ENCODE peak calls at places on chromosomes 6 and 20, in ten cellular contexts. F is HCT116; I is astrocyte of the spinal cord; Q is lower lobe of right lung; L is breast epithelium; H is dorsolateral prefrontal cortex; R is PC-3; V is brain microvascular endothelial cell; A is CD8-positive, alpha-beta T cell; X is fibroblast of mammary gland. U is an unnamed sample.

GRCh38 chr6:12348530-12349511 is 58.7 kb downstream of the EDN1 start:
- DNase-seq in Q (peak), I (peak), X (peak), A (no peak), R (peak), L (no peak), H (no peak), F (peak), V (peak), U (peak)

GRCh38 chr20:49483018-49483705 is 694 bp upstream of the KCNB1 start:
- DNase-seq in I (no peak), Q (no peak), L (no peak), V (no peak), A (no peak), X (no peak), H (no peak), F (no peak), R (no peak), U (no peak)

GRCh38 chr6:40681622-40682021 is 94.5 kb upstream of the LRFN2 start:
- DNase-seq in H (no peak), L (no peak), X (no peak), F (no peak), V (no peak), A (no peak), Q (no peak), R (no peak), I (no peak), U (no peak)

GRCh38 chr6:1601616-1602355 is 7.9 kb upstream of the FOXC1 start:
- DNase-seq in A (no peak), Q (no peak), H (no peak), X (no peak), R (no peak), V (no peak), F (no peak), I (no peak), L (no peak), U (no peak)

GRCh38 chr6:13074746-13075490 is 253.4 kb downstream of the TBC1D7 start:
- DNase-seq in H (no peak), V (no peak), F (no peak), Q (no peak), L (no peak), X (no peak), A (no peak), R (no peak), I (no peak), U (no peak)

GRCh38 chr6:24630861-24631505 is 15.0 kb downstream of the KIAA0319 start:
- DNase-seq in A (no peak), Q (no peak), L (no peak), F (no peak), I (no peak), H (no peak), V (no peak), R (no peak), X (no peak), U (no peak)

GRCh38 chr6:111871725-111872520 is 1.3 kb downstream of the FYN start:
- DNase-seq in H (peak), V (peak), L (no peak), Q (no peak), I (peak), R (peak), F (no peak), X (peak), A (peak), U (no peak)

GRCh38 chr6:47209632-47210031 is 100.1 kb downstream of the TNFRSF21 start:
- DNase-seq in X (peak), A (no peak), Q (no peak), R (no peak), V (peak), F (no peak), H (no peak), I (peak), L (no peak), U (no peak)

GRCh38 chr20:39195495-39196129 is 233.5 kb downstream of the DHX35 start:
- DNase-seq in X (no peak), R (no peak), V (no peak), Q (no peak), L (no peak), A (no peak), H (no peak), F (no peak), I (no peak), U (no peak)

GRCh38 chr6:38503940-38504682 is 135.6 kb downstream of the BTBD9 start:
- DNase-seq in Q (no peak), H (no peak), A (no peak), L (no peak), F (no peak), X (no peak), R (no peak), V (no peak), I (no peak), U (no peak)

GRCh38 chr20:49344975-49345374 is 67.1 kb upstream of the ZNFX1 start:
- DNase-seq in R (peak), H (no peak), V (peak), I (peak), L (no peak), F (no peak), A (no peak), X (peak), Q (no peak), U (peak)

GRCh38 chr20:51917886-51918545 is 115.7 kb upstream of the SALL4 start:
- DNase-seq in H (no peak), R (peak), I (no peak), V (no peak), Q (no peak), A (no peak), X (no peak), L (no peak), F (no peak), U (no peak)

GRCh38 chr6:42450314-42451145 is 1.2 kb downstream of the TRERF1 start:
- DNase-seq in F (no peak), H (no peak), A (no peak), V (no peak), X (no peak), R (peak), I (peak), L (no peak), Q (no peak), U (no peak)

GRCh38 chr6:90605749-90606344 is 19.0 kb upstream of the MAP3K7 start:
- DNase-seq in V (no peak), A (no peak), F (no peak), R (no peak), Q (no peak), X (no peak), H (no peak), L (no peak), I (no peak), U (no peak)

GRCh38 chr6:16718301-16718700 is 43.0 kb downstream of the ATXN1 start:
- DNase-seq in V (no peak), H (no peak), R (no peak), L (no peak), A (no peak), F (no peak), I (no peak), X (no peak), Q (no peak), U (no peak)

GRCh38 chr6:92132446-92132845 is 1286.9 kb downstream of the EPHA7 start:
- DNase-seq in V (no peak), I (no peak), X (no peak), R (peak), Q (no peak), L (no peak), H (no peak), A (no peak), F (no peak), U (no peak)

GRCh38 chr6:6007311-6008113 is 787 bp upstream of the NRN1 start:
- DNase-seq in I (no peak), L (no peak), Q (no peak), F (no peak), V (peak), R (no peak), A (no peak), X (peak), H (no peak), U (no peak)

GRCh38 chr6:111361648-111362047 is 121.4 kb downstream of the REV3L start:
- DNase-seq in H (no peak), L (no peak), Q (peak), V (peak), A (no peak), F (peak), R (peak), X (peak), I (peak), U (peak)

GRCh38 chr6:143451531-143451930 is 926 bp downstream of the PEX3 start:
- DNase-seq in A (no peak), L (no peak), R (no peak), Q (no peak), V (no peak), H (no peak), X (peak), F (no peak), I (no peak), U (no peak)

GRCh38 chr20:18506744-18507143 is 996 bp upstream of the SEC23B start:
- DNase-seq in L (no peak), R (no peak), V (no peak), A (peak), F (no peak), Q (no peak), X (no peak), H (no peak), I (no peak), U (no peak)

GRCh38 chr6:37587776-37588744 is 88.4 kb upstream of the CCDC167 start:
- DNase-seq in I (no peak), L (no peak), V (no peak), X (no peak), A (no peak), Q (no peak), H (no peak), F (no peak), R (no peak), U (no peak)

GRCh38 chr20:3174442-3175263 is 1.3 kb upstream of the LZTS3 start:
- DNase-seq in R (peak), Q (no peak), F (peak), L (no peak), A (no peak), V (peak), I (peak), H (no peak), X (peak), U (no peak)

GRCh38 chr6:83231146-83231545 is 38.0 kb downstream of the RWDD2A start:
- DNase-seq in I (peak), A (no peak), H (no peak), Q (no peak), V (peak), X (peak), F (no peak), L (no peak), R (no peak), U (no peak)

GRCh38 chr20:38222231-38222922 is 38.2 kb downstream of the KIAA1755 start:
- DNase-seq in A (peak), R (peak), Q (peak), L (no peak), H (peak), F (peak), X (peak), I (peak), V (peak), U (no peak)

GRCh38 chr6:20575125-20575524 is 40.9 kb downstream of the CDKAL1 start:
- DNase-seq in A (no peak), L (no peak), X (no peak), F (no peak), Q (no peak), R (no peak), I (no peak), H (no peak), V (no peak), U (no peak)

GRCh38 chr20:51258582-51259175 is 235.8 kb upstream of the KCNG1 start:
- DNase-seq in H (no peak), R (peak), L (no peak), V (peak), X (no peak), A (no peak), Q (no peak), F (no peak), I (peak), U (no peak)

GRCh38 chr6:168328086-168328485 is 8.5 kb upstream of the DACT2 start:
- DNase-seq in I (no peak), L (no peak), V (no peak), X (no peak), A (no peak), Q (no peak), H (no peak), F (no peak), R (no peak), U (no peak)

GRCh38 chr6:71124340-71124739 is 164.3 kb upstream of the OGFRL1 start:
- DNase-seq in R (no peak), H (no peak), X (no peak), F (no peak), V (peak), L (no peak), A (no peak), Q (no peak), I (peak), U (no peak)

GRCh38 chr20:50788045-50788867 is 6.6 kb upstream of the BCAS4 start:
- DNase-seq in H (no peak), Q (peak), R (peak), L (no peak), A (no peak), I (peak), V (peak), F (peak), X (peak), U (peak)

GRCh38 chr6:137989696-137990095 is 117.5 kb downstream of the PERP start:
- DNase-seq in R (no peak), H (no peak), Q (no peak), X (no peak), F (no peak), V (no peak), L (no peak), A (no peak), I (no peak), U (no peak)

DNA sequence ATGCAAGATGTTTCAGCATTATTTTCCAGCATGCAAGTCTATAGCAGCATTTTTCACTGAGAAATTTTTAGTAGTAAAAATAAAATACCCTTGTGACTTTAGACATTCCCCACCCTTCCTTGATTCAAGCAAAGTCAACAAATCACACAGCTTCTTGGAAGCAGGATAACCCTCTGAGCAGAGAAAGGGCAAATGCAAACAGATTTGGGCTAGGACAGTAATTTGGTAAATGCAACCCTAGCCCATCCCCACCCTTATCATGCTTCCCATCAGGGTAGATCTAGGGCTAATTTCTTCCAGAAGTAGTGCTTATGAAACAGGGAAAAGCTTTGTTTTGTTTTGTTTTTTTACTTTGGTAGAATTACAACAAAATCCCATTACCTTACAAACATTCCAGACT is 525.0 kb upstream of the NOX3 start:
- DNase-seq in Q (no peak), A (no peak), I (no peak), X (no peak), L (no peak), R (no peak), V (no peak), F (no peak), H (no peak), U (no peak)
- TF ChIP-seq CTCF in Q (no peak), A (no peak), I (no peak), X (no peak), L (no peak), R (no peak), V (no peak), F (no peak), H (no peak), U (no peak)

GRCh38 chr6:118709859-118710350 is 58.5 kb upstream of the CEP85L start:
- DNase-seq in F (no peak), I (peak), A (peak), Q (no peak), V (peak), L (no peak), X (peak), R (peak), H (no peak), U (peak)
- H3K4me3 ChIP-seq in F (no peak), I (peak), A (peak), Q (peak), V (peak), L (peak), X (peak), R (peak), H (peak), U (peak)

GRCh38 chr6:133241901-133242760 is 974 bp downstream of the EYA4 start:
- DNase-seq in H (no peak), R (no peak), L (no peak), I (peak), A (no peak), V (no peak), X (peak), Q (no peak), F (no peak), U (no peak)
- TF ChIP-seq CTCF in H (no peak), R (no peak), L (no peak), I (no peak), A (no peak), V (no peak), X (no peak), Q (no peak), F (no peak), U (no peak)

GRCh38 chr20:31740656-31741323 is 1.7 kb downstream of the TPX2 start:
- DNase-seq in V (no peak), Q (no peak), A (no peak), R (no peak), L (no peak), I (no peak), X (no peak), H (no peak), F (no peak), U (no peak)
- H3K4me3 ChIP-seq in V (peak), Q (no peak), A (no peak), R (peak), L (no peak), I (peak), X (peak), H (no peak), F (peak), U (peak)

DNA sequence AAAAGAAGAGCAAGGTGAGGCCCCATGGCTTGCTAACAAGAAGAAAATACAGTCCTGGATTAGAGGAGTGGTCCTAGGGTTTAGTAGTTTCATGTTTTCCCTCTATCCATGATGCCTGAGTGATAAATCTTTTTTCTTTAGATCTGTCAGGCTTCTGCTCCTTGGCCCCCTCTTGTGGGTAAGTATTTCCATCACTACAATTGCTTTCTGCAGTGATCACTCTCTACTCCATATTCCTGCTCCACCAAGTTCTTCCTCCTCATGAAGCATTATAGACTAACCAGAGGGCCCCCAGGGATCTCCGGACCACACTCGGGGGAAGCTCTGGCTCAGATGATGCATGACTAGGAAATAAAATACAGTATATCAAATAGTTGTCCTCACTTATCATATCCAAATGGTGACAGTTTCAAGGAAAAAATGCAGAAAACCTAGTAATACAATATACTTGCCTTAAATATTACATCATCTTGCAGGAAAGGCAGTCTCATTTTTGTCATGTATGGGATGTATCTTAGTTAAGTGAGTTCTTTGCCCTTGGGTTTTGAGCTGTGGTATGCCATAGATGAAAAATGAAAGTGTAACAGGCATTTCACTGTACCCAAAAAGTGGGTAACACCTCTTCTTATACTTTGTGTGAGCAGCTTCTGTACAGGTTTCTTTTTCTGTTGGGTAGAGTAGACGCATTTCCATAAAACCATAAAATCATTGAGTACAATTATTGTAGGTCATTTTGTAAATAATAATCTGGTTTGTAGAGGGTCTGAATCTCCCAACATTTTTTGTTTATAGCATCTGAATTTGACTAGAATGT is 200.9 kb upstream of the EYA4 start:
- DNase-seq in R (peak), Q (no peak), F (peak), V (peak), X (peak), L (no peak), I (peak), A (no peak), H (no peak), U (no peak)
- TF ChIP-seq CTCF in R (peak), Q (peak), F (peak), V (peak), X (peak), L (no peak), I (peak), A (no peak), H (peak), U (peak)

DNA sequence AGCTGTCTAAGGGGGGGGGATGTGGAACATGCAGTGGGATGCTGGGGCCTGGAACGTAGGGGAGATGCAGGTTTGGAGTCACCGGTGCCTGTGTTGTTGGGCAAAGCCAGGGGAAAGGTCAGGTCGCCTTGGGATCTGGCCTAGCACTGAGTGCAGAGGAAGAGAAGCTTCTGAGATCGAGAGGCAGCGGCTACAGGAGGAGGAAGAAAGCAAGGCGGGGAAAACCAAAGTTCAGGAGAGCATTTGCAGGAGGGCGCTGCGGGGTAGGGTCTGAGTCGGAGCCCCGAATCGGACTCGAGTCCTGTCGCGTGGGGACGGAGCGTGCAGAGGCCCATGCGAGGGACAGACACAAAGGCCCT is 1.0 kb upstream of the PLCG1 start:
- DNase-seq in I (no peak), R (no peak), Q (no peak), X (no peak), H (no peak), F (no peak), V (no peak), A (no peak), L (no peak), U (no peak)
- H3K4me3 ChIP-seq in I (peak), R (peak), Q (peak), X (peak), H (peak), F (peak), V (peak), A (peak), L (peak), U (peak)

DNA sequence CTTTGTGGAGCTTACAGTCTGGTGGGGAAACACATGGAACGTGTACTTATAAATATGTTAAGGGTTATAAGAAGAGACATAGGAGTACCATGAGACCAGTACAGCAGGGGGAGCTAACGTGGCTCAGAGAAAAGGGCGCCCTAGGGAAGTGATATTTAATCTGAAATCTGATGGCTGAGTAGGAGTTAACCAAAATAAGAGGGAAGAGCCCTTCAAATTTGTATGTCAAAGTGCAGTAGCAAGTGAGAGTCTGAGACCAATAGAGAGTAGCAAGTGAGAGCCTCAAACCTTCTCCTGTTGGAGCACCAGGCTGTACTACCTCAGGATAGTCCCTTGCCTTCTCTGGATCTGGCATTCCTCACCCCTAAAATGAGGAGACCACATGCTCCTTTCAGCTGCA is 6.1 kb upstream of the PKIG start:
- DNase-seq in L (no peak), A (no peak), I (peak), V (peak), X (peak), Q (no peak), H (no peak), R (peak), F (no peak), U (peak)
- TF ChIP-seq CTCF in L (no peak), A (no peak), I (peak), V (peak), X (peak), Q (peak), H (no peak), R (peak), F (peak), U (peak)

DNA sequence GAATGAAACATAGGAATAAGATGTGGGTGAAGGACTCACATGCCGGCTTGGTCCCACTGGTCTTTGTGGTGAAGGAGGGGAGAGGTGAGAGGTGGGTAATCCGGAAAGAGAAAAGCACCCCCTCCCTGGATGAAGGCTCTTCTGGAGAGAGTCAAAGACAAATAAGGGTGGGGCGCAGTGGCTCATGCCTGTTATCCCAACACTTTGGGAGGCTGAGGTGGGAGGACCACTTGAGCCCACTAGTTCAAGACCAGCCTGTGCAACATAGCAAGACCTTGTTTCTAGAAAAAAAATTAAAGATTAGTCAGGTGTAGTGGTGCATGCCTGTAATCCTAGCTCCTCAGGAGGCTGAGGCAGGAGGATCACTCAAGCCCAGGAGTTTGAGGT is 3.1 kb downstream of the LTB start:
- DNase-seq in L (no peak), V (no peak), F (no peak), Q (no peak), A (no peak), R (no peak), I (no peak), X (no peak), H (no peak), U (no peak)
- H3K4me3 ChIP-seq in L (no peak), V (no peak), F (no peak), Q (no peak), A (no peak), R (no peak), I (no peak), X (no peak), H (no peak), U (no peak)